ENCODE peak calls at places on chromosomes 5 and 9, in nine cellular contexts. P is tibial artery, Z is upper lobe of left lung, L is GM13976, R is glutamatergic neuron, O is IMR-90, V is HFFc6, U is fibroblast of mammary gland, H is PC-9. I is an unnamed sample.

GRCh38 chr5:130287438-130287837 is 383.2 kb downstream of the CHSY3 start:
- DNase-seq in O (no peak), P (no peak), Z (no peak), U (no peak), R (no peak), H (no peak), V (no peak), L (no peak), I (no peak)

GRCh38 chr9:127965953-127966352 is 14.8 kb downstream of the EEIG1 start:
- DNase-seq in Z (no peak), L (no peak), P (no peak), R (no peak), O (no peak), U (no peak), H (no peak), V (no peak), I (no peak)

GRCh38 chr9:71766663-71767062 is 1.6 kb downstream of the CEMIP2 start:
- DNase-seq in P (no peak), L (peak; percentile 18), U (no peak), H (peak; percentile 74), R (no peak), V (no peak), O (no peak), Z (no peak), I (no peak)

GRCh38 chr9:131585375-131585774 is 40.1 kb downstream of the PRRT1B start:
- DNase-seq in H (no peak), L (no peak), U (no peak), V (no peak), Z (peak; percentile 73), O (peak; percentile 7), R (no peak), P (no peak), I (no peak)

GRCh38 chr5:69492391-69493234 is at the start of gene OCLN:
- DNase-seq in H (peak; percentile 83), O (no peak), Z (peak; percentile 77), R (peak; percentile 67), U (no peak), P (no peak), V (no peak), L (peak; percentile 87), I (peak; percentile 79)

GRCh38 chr9:134306583-134307222 is 19.6 kb upstream of the RXRA start:
- DNase-seq in R (peak; percentile 11), L (no peak), P (peak; percentile 20), U (no peak), Z (no peak), V (no peak), H (no peak), O (no peak), I (no peak)

GRCh38 chr9:78612089-78612488 is 315.2 kb downstream of the PSAT1 start:
- DNase-seq in Z (no peak), O (peak; percentile 64), P (no peak), H (no peak), U (no peak), R (no peak), L (no peak), V (peak; percentile 73), I (no peak)

GRCh38 chr9:102054811-102055210 is 316.4 kb upstream of the GRIN3A start:
- DNase-seq in P (no peak), V (no peak), R (no peak), O (no peak), Z (no peak), L (no peak), H (no peak), U (no peak), I (no peak)

GRCh38 chr9:128550770-128551651 is 1.4 kb upstream of the SPTAN1 start:
- DNase-seq in V (peak; percentile 23), O (peak; percentile 24), U (peak; percentile 41), Z (no peak), H (no peak), R (peak; percentile 60), P (peak; percentile 73), L (no peak), I (no peak)

GRCh38 chr5:173868096-173868879 is 19.9 kb upstream of the CPEB4 start:
- DNase-seq in O (peak; percentile 28), P (no peak), L (no peak), R (no peak), U (peak; percentile 29), V (no peak), Z (peak; percentile 56), H (peak; percentile 96), I (no peak)

GRCh38 chr5:91158011-91158410 is 225.1 kb downstream of the ARRDC3 start:
- DNase-seq in P (no peak), O (no peak), H (no peak), U (no peak), R (no peak), Z (no peak), V (no peak), L (no peak), I (no peak)

GRCh38 chr9:23775549-23775948 is 50.5 kb downstream of the ELAVL2 start:
- DNase-seq in L (no peak), U (no peak), V (no peak), H (no peak), P (no peak), O (no peak), Z (no peak), R (no peak), I (no peak)

GRCh38 chr9:79741381-79741780 is 169.6 kb downstream of the TLE4 start:
- DNase-seq in O (no peak), L (no peak), Z (no peak), P (no peak), H (no peak), U (no peak), R (no peak), V (no peak), I (no peak)

GRCh38 chr9:128383007-128383753 is 12.0 kb downstream of the URM1 start:
- DNase-seq in R (peak; percentile 64), P (no peak), U (no peak), Z (no peak), V (no peak), L (no peak), O (no peak), H (no peak), I (no peak)

GRCh38 chr9:115985657-115986056 is 167.9 kb upstream of the PAPPA start:
- DNase-seq in P (no peak), L (no peak), H (no peak), O (no peak), Z (no peak), V (no peak), R (no peak), U (no peak), I (no peak)

GRCh38 chr9:94650924-94651323 is 11.6 kb upstream of the FBP1 start:
- DNase-seq in R (no peak), L (no peak), V (no peak), Z (no peak), P (no peak), H (peak; percentile 70), U (no peak), O (no peak), I (no peak)

GRCh38 chr5:113043491-113043931 is 66.9 kb downstream of the DCP2 start:
- DNase-seq in Z (no peak), H (no peak), P (no peak), R (peak; percentile 61), L (no peak), O (no peak), U (peak; percentile 64), V (peak; percentile 52), I (no peak)

GRCh38 chr9:136433043-136433715 is 6.5 kb downstream of the INPP5E start:
- DNase-seq in V (no peak), P (no peak), O (no peak), Z (no peak), U (no peak), R (no peak), L (no peak), H (no peak), I (no peak)

GRCh38 chr5:181224390-181225234 is 1.5 kb downstream of the TRIM41 start:
- DNase-seq in R (no peak), V (no peak), P (peak; percentile 77), O (no peak), H (no peak), Z (no peak), L (peak; percentile 47), U (no peak), I (no peak)

GRCh38 chr5:172854451-172854871 is 20.4 kb downstream of the ERGIC1 start:
- DNase-seq in O (peak; percentile 63), L (no peak), H (no peak), Z (peak; percentile 65), R (no peak), V (no peak), U (peak; percentile 82), P (peak; percentile 92), I (no peak)

GRCh38 chr5:111143910-111144309 is 51.8 kb downstream of the WDR36 start:
- DNase-seq in R (no peak), V (peak; percentile 17), U (peak; percentile 99), Z (no peak), L (no peak), P (no peak), O (peak; percentile 73), H (no peak), I (no peak)

GRCh38 chr9:98075332-98075805 is 18.8 kb downstream of the NANS start:
- DNase-seq in P (no peak), V (peak; percentile 74), U (peak; percentile 95), L (no peak), R (no peak), Z (no peak), O (peak; percentile 78), H (no peak), I (no peak)

GRCh38 chr9:86460211-86461002 is 106.2 kb upstream of the TUT7 start:
- DNase-seq in V (no peak), Z (no peak), U (peak; percentile 31), R (no peak), L (no peak), P (no peak), O (peak; percentile 7), H (no peak), I (no peak)
- TF ChIP-seq CTCF in V (no peak), Z (no peak), U (no peak), R (no peak), L (no peak), P (no peak), O (no peak), H (no peak), I (no peak)

DNA sequence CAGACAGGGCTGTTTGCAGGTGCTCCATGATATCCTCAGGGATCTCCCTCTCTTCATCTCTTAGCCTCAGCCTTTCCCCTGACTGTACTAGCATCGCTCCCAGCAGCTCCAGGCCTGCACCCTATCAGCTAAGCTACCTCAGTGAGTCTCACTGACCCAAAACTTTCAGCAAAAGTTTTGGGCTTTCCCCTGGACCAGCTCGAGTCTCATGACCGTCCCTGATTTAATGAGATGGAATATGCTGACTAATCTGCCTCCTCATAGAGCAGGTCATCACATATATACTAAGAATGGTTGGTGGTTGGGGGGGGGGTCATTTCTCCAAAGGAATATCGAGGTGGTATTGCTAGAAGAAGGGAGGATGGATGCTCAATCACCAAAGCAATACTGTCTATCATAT is 151.5 kb downstream of the NR3C1 start:
- DNase-seq in P (no peak), O (no peak), U (no peak), R (no peak), L (no peak), H (no peak), V (no peak), Z (no peak), I (no peak)
- TF ChIP-seq CTCF in P (no peak), O (no peak), U (no peak), R (no peak), L (no peak), H (no peak), V (no peak), Z (no peak), I (no peak)

GRCh38 chr9:2461886-2462285 is 159.7 kb upstream of the VLDLR start:
- DNase-seq in P (no peak), H (no peak), R (peak; percentile 15), O (no peak), V (no peak), L (no peak), Z (no peak), U (peak; percentile 28), I (no peak)
- TF ChIP-seq CTCF in P (no peak), H (no peak), R (no peak), O (no peak), V (no peak), L (no peak), Z (no peak), U (no peak), I (no peak)

GRCh38 chr9:95736370-95736769 is 139.1 kb upstream of the ERCC6L2 start:
- DNase-seq in L (no peak), O (no peak), V (no peak), R (no peak), U (no peak), H (no peak), Z (no peak), P (no peak), I (no peak)
- TF ChIP-seq CTCF in L (no peak), O (peak; percentile 22), V (peak; percentile 69), R (peak; percentile 52), U (peak; percentile 44), H (peak; percentile 58), Z (no peak), P (no peak), I (peak; percentile 39)

I was measured in mesothelial cell of epicardium.